ENCODE peak calls at places on chromosome 2, in seven cellular contexts. D is uterus; Y is activated naive CD4-positive, alpha-beta T cell treated with Interleukin-2 at 50 U/mL for 16 hours; C is activated T-cell treated with anti-CD3 and anti-CD28 coated beads, Interleukin-2, amount 50 U/mL, for 48 hours; A is stimulated activated CD4-positive, alpha-beta T cell treated with anti-CD3 and anti-CD28 coated beads, Interleukin-4, amount 100 ng/mL, for 4 hours; G is AG08395; P is activated CD4-positive, CD25-positive, alpha-beta regulatory T cell treated with anti-CD3 and anti-CD28 coated beads, Interleukin-2, amount 50 U/mL, for 72 hours. E is an unnamed sample.

GRCh38 chr2:168490015-168490874 is 34.2 kb downstream of the CERS6 start:
- DNase-seq in A (peak), D (no peak), P (no peak), G (peak), Y (peak), C (peak), E (peak)

GRCh38 chr2:6372317-6372903 is 493.3 kb downstream of the CMPK2 start:
- DNase-seq in Y (no peak), C (no peak), G (peak), A (no peak), P (no peak), D (no peak), E (no peak)

GRCh38 chr2:174180165-174180724 is 68.1 kb downstream of the OLA1 start:
- DNase-seq in A (no peak), Y (no peak), C (no peak), P (no peak), G (no peak), D (no peak), E (peak)

GRCh38 chr2:45541450-45541849 is 69.6 kb downstream of the SRBD1 start:
- DNase-seq in P (no peak), C (no peak), A (no peak), Y (no peak), G (no peak), D (no peak), E (no peak)

GRCh38 chr2:90207454-90208058 is 1516.1 kb downstream of the RPIA start:
- DNase-seq in D (no peak), C (no peak), G (no peak), A (no peak), Y (no peak), P (no peak), E (no peak)

GRCh38 chr2:128465246-128466170 is 146.8 kb upstream of the HS6ST1 start:
- DNase-seq in Y (no peak), C (no peak), P (no peak), A (no peak), G (no peak), D (no peak), E (peak)

GRCh38 chr2:50957880-50958279 is 74.1 kb downstream of the NRXN1 start:
- DNase-seq in C (no peak), P (no peak), Y (no peak), G (no peak), D (no peak), A (no peak), E (no peak)

GRCh38 chr2:75833386-75833785 is 122.7 kb upstream of the GCFC2 start:
- DNase-seq in C (no peak), Y (no peak), A (no peak), D (no peak), G (no peak), P (no peak), E (no peak)

GRCh38 chr2:239721991-239722759 is 303.0 kb downstream of the NDUFA10 start:
- DNase-seq in A (no peak), D (no peak), Y (no peak), P (no peak), G (no peak), C (no peak), E (no peak)

GRCh38 chr2:58063641-58064040 is 17.0 kb downstream of the VRK2 start:
- DNase-seq in A (no peak), Y (no peak), D (no peak), P (no peak), G (peak), C (no peak), E (no peak)

GRCh38 chr2:75605770-75606535 is 40.6 kb upstream of the MRPL19 start:
- DNase-seq in D (no peak), C (no peak), G (peak), P (no peak), A (no peak), Y (no peak), E (peak)

GRCh38 chr2:60745761-60746160 is 10.3 kb upstream of the PAPOLG start:
- DNase-seq in C (no peak), G (no peak), D (no peak), A (no peak), P (no peak), Y (no peak), E (no peak)

GRCh38 chr2:235216901-235217300 is 265.1 kb downstream of the SH3BP4 start:
- DNase-seq in C (no peak), D (no peak), P (no peak), A (no peak), G (peak), Y (no peak), E (no peak)

GRCh38 chr2:183248866-183249567 is 124.8 kb downstream of the NUP35 start:
- DNase-seq in C (no peak), P (no peak), G (peak), Y (no peak), D (no peak), A (no peak), E (peak)

GRCh38 chr2:215528555-215528954 is 92.7 kb upstream of the FN1 start:
- DNase-seq in P (no peak), D (no peak), A (no peak), C (no peak), G (peak), Y (no peak), E (no peak)

GRCh38 chr2:138275881-138276280 is 225.7 kb upstream of the SPOPL start:
- DNase-seq in G (no peak), A (no peak), Y (no peak), P (no peak), C (no peak), D (no peak), E (no peak)

GRCh38 chr2:26752636-26753035 is 11.4 kb upstream of the SLC35F6 start:
- DNase-seq in C (no peak), Y (no peak), A (no peak), P (no peak), D (no peak), G (no peak), E (no peak)

GRCh38 chr2:105546623-105546964 is 147.7 kb upstream of the FHL2 start:
- DNase-seq in Y (no peak), D (no peak), G (no peak), C (peak), A (no peak), P (no peak), E (no peak)

E was measured in neural progenitor cell.